ENCODE peak calls at places on chromosomes 13 and 19, in four cellular contexts. D is tibial artery, K is uterus, J is OCI-LY7. A is an unnamed sample.

GRCh38 chr19:46634656-46635218 is 1.3 kb downstream of the GNG8 start:
- DNase-seq in J (no peak), K (no peak), D (no peak), A (no peak)

GRCh38 chr19:38899447-38900219 is at the start of the genes NFKBIB and SIRT2:
- DNase-seq in D (peak; percentile 100), K (peak; percentile 100), J (peak; percentile 100), A (peak; percentile 97)

GRCh38 chr13:83065136-83065535 is 817.1 kb downstream of the SLITRK1 start:
- DNase-seq in K (no peak), D (peak; percentile 87), J (no peak), A (no peak)

GRCh38 chr13:71979616-71980015 is 112.6 kb upstream of the DACH1 start:
- DNase-seq in J (peak; percentile 2), D (no peak), K (no peak), A (no peak)

GRCh38 chr19:621819-622218 is 11.5 kb downstream of the POLRMT start:
- DNase-seq in K (no peak), J (no peak), D (no peak), A (no peak)

GRCh38 chr19:36051236-36051635 is 2.8 kb downstream of the THAP8 start:
- DNase-seq in K (no peak), D (no peak), J (peak; percentile 40), A (no peak)

GRCh38 chr19:4014541-4015491 is 7.3 kb downstream of the PIAS4 start:
- DNase-seq in K (no peak), J (peak; percentile 14), D (no peak), A (no peak)

GRCh38 chr19:12453495-12453894 is 12.7 kb upstream of the ZNF443 start:
- DNase-seq in K (no peak), J (no peak), D (no peak), A (no peak)

GRCh38 chr19:57241181-57241580 is 749 bp downstream of the ZNF805 start:
- DNase-seq in J (peak; percentile 7), D (no peak), K (no peak), A (no peak)

GRCh38 chr19:7970716-7971448 is 27.4 kb upstream of the TIMM44 start:
- DNase-seq in K (no peak), D (no peak), J (peak; percentile 45), A (no peak)

GRCh38 chr19:17883627-17884413 is 12.1 kb downstream of the SLC5A5 start:
- DNase-seq in D (no peak), J (no peak), K (no peak), A (no peak)

GRCh38 chr13:79481685-79482052 is 714 bp downstream of the NDFIP2 start:
- DNase-seq in J (peak; percentile 16), K (no peak), D (no peak), A (peak; percentile 33)

GRCh38 chr13:37685206-37685605 is 86.6 kb upstream of the POSTN start:
- DNase-seq in J (no peak), K (no peak), D (no peak), A (no peak)

GRCh38 chr13:79775830-79776229 is 294.9 kb downstream of the NDFIP2 start:
- DNase-seq in K (no peak), J (no peak), D (peak; percentile 25), A (no peak)

GRCh38 chr13:28558126-28558525 is 63.2 kb upstream of the FLT1 start:
- DNase-seq in D (no peak), J (no peak), K (no peak), A (no peak)

GRCh38 chr13:26978081-26978860 is 193.3 kb downstream of the USP12 start:
- DNase-seq in K (no peak), D (no peak), J (no peak), A (no peak)

GRCh38 chr13:73336789-73337188 is 278.0 kb downstream of the KLF5 start:
- DNase-seq in J (no peak), D (no peak), K (no peak), A (no peak)
- TF ChIP-seq CTCF in J (no peak), D (no peak), K (no peak), A (no peak)

DNA sequence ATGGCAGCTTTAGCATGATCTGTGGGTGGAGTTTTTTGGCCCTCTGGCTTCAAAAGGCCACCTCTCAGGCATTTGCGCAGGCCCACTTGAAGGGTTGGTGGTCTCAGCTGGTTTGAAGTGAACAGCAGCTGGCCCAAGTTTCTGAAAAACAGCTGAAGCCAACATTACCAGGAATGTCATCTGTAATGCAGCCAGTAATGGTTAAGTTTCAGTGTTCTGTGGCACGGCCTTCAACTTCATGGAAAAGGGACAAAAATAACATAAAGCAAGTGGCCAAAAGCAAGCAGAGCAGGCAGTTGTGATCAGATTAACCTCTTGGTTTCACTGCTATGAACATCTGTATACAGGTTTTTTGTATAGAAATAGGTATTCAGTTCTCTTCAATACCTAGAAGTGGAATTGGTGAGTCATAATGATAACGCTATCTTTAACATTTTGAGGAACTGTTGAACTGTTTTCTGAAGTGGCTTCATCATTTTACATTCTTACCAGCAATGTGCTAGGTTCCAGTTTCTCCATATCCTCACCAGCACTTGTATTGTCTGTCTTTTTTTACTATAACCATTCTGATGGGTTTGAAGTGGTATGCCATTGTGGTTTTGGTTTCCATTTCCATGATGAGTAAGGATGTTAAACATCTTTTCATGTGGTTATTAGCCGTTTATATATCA is 245.4 kb downstream of the SHISA2 start:
- DNase-seq in J (no peak), D (no peak), K (no peak), A (no peak)
- TF ChIP-seq CTCF in J (no peak), D (no peak), K (no peak), A (no peak)

GRCh38 chr13:96000069-96000468 is 53.1 kb downstream of the UGGT2 start:
- DNase-seq in D (no peak), J (no peak), K (no peak), A (no peak)

DNA sequence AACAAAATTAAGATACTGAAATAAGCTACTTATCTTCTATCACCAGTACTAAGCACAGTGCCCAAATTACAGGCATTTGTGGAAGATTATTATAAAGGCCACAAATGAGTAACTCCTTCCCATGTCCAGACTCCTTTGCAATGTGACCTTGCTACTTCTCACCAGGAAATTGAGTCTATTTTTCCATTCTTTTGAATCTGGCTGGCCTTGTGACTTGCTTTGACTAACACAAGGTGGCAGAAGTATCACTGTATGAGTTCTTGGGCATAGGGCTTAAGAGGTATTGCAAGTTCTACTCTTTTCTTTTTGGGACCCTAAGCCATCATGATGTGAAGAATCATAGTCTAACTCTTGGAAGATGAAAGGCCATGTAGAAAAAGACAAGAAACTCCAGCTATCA is 49.9 kb downstream of the UGGT2 start:
- DNase-seq in K (no peak), D (no peak), J (no peak), A (no peak)
- TF ChIP-seq CTCF in K (no peak), D (no peak), J (no peak), A (no peak)

DNA sequence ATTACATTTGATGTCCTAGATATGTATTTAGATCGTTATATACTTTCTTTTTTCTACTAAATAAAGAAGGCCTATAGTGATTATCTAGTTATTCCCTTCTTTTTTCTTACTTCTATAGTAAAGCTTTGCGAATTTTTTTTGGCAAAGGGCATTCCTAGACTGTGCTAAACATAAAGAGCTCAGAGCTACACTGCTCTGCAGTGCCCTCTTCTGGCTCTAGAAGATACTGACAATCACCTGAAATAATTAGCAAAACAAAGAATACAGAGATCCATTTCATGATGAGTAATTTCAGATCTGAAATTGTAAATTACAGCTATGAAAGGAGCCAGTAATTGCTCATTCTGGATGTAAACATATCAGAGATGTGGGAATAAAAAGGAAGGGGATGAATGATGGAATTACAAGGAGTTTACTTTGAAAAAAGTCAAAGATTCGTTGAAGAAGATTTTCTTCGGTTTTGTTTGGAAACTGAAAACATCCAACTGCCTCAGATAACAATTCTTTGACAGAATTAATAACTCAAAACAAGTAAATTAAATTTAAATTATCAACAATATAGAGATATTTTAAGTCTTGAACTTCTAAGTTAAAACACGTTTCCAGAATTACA is 288.5 kb downstream of the NALCN start:
- DNase-seq in D (no peak), J (peak; percentile 2), K (no peak), A (no peak)
- TF ChIP-seq CTCF in D (peak; percentile 46), J (peak; percentile 76), K (peak; percentile 41), A (peak; percentile 70)

GRCh38 chr13:76036176-76036575 is 400.0 kb downstream of the LMO7 start:
- DNase-seq in D (no peak), K (no peak), J (no peak), A (no peak)

GRCh38 chr13:76043882-76044281 is 407.8 kb downstream of the LMO7 start:
- DNase-seq in D (no peak), K (no peak), J (no peak), A (no peak)

GRCh38 chr13:76035711-76036110 is 399.6 kb downstream of the LMO7 start:
- DNase-seq in J (no peak), D (no peak), K (no peak), A (no peak)

GRCh38 chr13:76038920-76039716 is 403.0 kb downstream of the LMO7 start:
- DNase-seq in K (no peak), J (no peak), D (no peak), A (no peak)
- TF ChIP-seq CTCF in K (no peak), J (no peak), D (no peak), A (no peak)